ENCODE peak calls at places on chromosomes 6 and 20, in five cellular contexts. B is HCT116, C is GM12878, J is HepG2, D is K562. W is an unnamed sample.
A peak's percentile ranks its signal among the peaks of the same experiment; 100 is the strongest.

GRCh38 chr6:40328376-40328987 is 258.7 kb downstream of the LRFN2 start:
- DNase-seq in B (peak; percentile 33), C (no peak), D (peak; percentile 15), J (no peak), W (no peak)

GRCh38 chr6:42505377-42505702 is 53.6 kb upstream of the TRERF1 start:
- DNase-seq in D (no peak), B (no peak), C (no peak), J (no peak), W (no peak)

GRCh38 chr20:41373384-41373783 is 6.8 kb upstream of the EMILIN3 start:
- DNase-seq in C (no peak), D (no peak), B (no peak), J (no peak), W (no peak)

GRCh38 chr6:111850288-111850937 is 22.8 kb downstream of the FYN start:
- DNase-seq in J (no peak), C (no peak), B (no peak), D (no peak), W (no peak)

GRCh38 chr6:12371641-12372146 is 81.5 kb downstream of the EDN1 start:
- DNase-seq in J (peak; percentile 79), C (no peak), B (no peak), D (no peak), W (no peak)

GRCh38 chr6:135522975-135523692 is 25.6 kb upstream of the AHI1 start:
- DNase-seq in C (no peak), B (no peak), J (peak; percentile 66), D (no peak), W (no peak)

GRCh38 chr6:145587342-145587741 is 148.0 kb downstream of the EPM2A start:
- DNase-seq in B (no peak), J (no peak), D (no peak), C (no peak), W (no peak)

GRCh38 chr20:17825949-17826843 is 126.4 kb downstream of the BANF2 start:
- DNase-seq in B (no peak), J (peak; percentile 44), C (peak; percentile 74), D (no peak), W (no peak)

GRCh38 chr20:35199696-35200095 is 26.8 kb upstream of the MMP24 start:
- DNase-seq in C (no peak), B (no peak), J (no peak), D (no peak), W (no peak)

GRCh38 chr6:106439459-106439858 is 78.9 kb downstream of the CRYBG1 start:
- DNase-seq in B (no peak), C (no peak), J (no peak), D (no peak), W (no peak)
- TF ChIP-seq SRF in B (no peak), C (no peak), J (no peak), D (no peak), W (no peak)

DNA sequence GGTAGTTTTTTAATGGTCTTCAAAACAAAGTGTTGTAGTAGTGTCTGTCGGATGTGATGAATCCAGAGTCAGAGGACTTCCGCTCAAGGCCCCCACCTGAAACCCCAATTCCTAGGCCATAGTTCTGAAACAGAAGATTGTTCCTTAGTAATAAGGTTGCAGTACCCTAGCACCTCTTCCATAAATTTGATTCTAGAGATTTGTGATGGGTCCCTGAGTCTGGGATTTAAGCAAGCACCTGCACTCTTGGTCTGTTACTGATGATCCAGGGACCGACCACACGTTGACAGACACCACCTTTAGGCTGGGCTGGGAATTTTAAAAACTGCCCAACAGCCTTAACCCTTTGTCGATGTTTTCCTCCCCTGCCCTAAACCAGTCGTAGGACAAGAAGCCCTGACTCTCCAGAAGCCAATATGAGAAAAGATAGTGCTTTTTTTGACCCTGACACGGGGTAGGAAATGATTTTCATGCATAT is 1.2 kb downstream of the KCTD20 start:
- DNase-seq in J (peak; percentile 48), B (peak; percentile 32), C (no peak), D (peak; percentile 75), W (no peak)
- TF ChIP-seq SRF in J (no peak), B (no peak), C (no peak), D (no peak), W (no peak)

GRCh38 chr6:158481612-158482473 is 78.0 kb upstream of the TMEM181 start:
- DNase-seq in B (peak; percentile 43), J (no peak), D (no peak), C (no peak), W (no peak)
- TF ChIP-seq SRF in B (no peak), J (no peak), D (no peak), C (no peak), W (no peak)

GRCh38 chr20:57013221-57013620 is 253.2 kb downstream of the BMP7 start:
- DNase-seq in J (no peak), C (no peak), B (no peak), D (no peak), W (no peak)

GRCh38 chr20:57009355-57009754 is 257.1 kb downstream of the BMP7 start:
- DNase-seq in B (no peak), C (no peak), D (no peak), J (no peak), W (no peak)

GRCh38 chr20:57012691-57013090 is 253.8 kb downstream of the BMP7 start:
- DNase-seq in D (no peak), C (no peak), B (no peak), J (no peak), W (no peak)

GRCh38 chr20:57009775-57010174 is 256.7 kb downstream of the BMP7 start:
- DNase-seq in D (no peak), J (no peak), C (no peak), B (no peak), W (no peak)

GRCh38 chr20:57013741-57014140 is 252.7 kb downstream of the BMP7 start:
- DNase-seq in D (peak; percentile 15), C (no peak), B (no peak), J (no peak), W (peak; percentile 71)
- TF ChIP-seq SRF in D (no peak), C (no peak), B (no peak), J (no peak), W (no peak)